ENCODE peak calls at places on chromosome 11, in six cellular contexts. One of them, this sample, is unnamed.
A peak's percentile ranks its signal among the peaks of the same experiment; 100 is the strongest.

GRCh38 chr11:45662665-45663485 is 2.5 kb downstream of the CHST1 start:
- DNase-seq in HTR-8/SVneo: no peak
- DNase-seq in stomach: no peak
- DNase-seq in stimulated activated CD4-positive, alpha-beta T cell treated with anti-CD3 and anti-CD28 coated beads, Interleukin-2, amount 100 ng/mL, for 48 hours: no peak
- DNase-seq in pons: no peak
- DNase-seq in activated T-helper 1 cell treated with anti-CD3 and anti-CD28 coated beads, Interleukin-2, amount 50 U/mL, for 16 hours: no peak
- DNase-seq in this sample: no peak

GRCh38 chr11:84289381-84289906 is 1003.3 kb upstream of the CCDC90B start:
- DNase-seq in HTR-8/SVneo: no peak
- DNase-seq in stomach: no peak
- DNase-seq in stimulated activated CD4-positive, alpha-beta T cell treated with anti-CD3 and anti-CD28 coated beads, Interleukin-2, amount 100 ng/mL, for 48 hours: no peak
- DNase-seq in pons: no peak
- DNase-seq in activated T-helper 1 cell treated with anti-CD3 and anti-CD28 coated beads, Interleukin-2, amount 50 U/mL, for 16 hours: no peak
- DNase-seq in this sample: no peak

GRCh38 chr11:59097113-59097708 is 9.8 kb upstream of the FAM111B start:
- DNase-seq in HTR-8/SVneo: no peak
- DNase-seq in stomach: peak; percentile 71
- DNase-seq in stimulated activated CD4-positive, alpha-beta T cell treated with anti-CD3 and anti-CD28 coated beads, Interleukin-2, amount 100 ng/mL, for 48 hours: peak; percentile 58
- DNase-seq in pons: peak; percentile 66
- DNase-seq in activated T-helper 1 cell treated with anti-CD3 and anti-CD28 coated beads, Interleukin-2, amount 50 U/mL, for 16 hours: peak; percentile 47
- DNase-seq in this sample: peak; percentile 54

GRCh38 chr11:19087658-19088057 is 27.1 kb upstream of the MRGPRX2 start:
- DNase-seq in HTR-8/SVneo: no peak
- DNase-seq in stomach: no peak
- DNase-seq in stimulated activated CD4-positive, alpha-beta T cell treated with anti-CD3 and anti-CD28 coated beads, Interleukin-2, amount 100 ng/mL, for 48 hours: no peak
- DNase-seq in pons: no peak
- DNase-seq in activated T-helper 1 cell treated with anti-CD3 and anti-CD28 coated beads, Interleukin-2, amount 50 U/mL, for 16 hours: no peak
- DNase-seq in this sample: no peak

GRCh38 chr11:2762451-2762850 is 62.7 kb upstream of the KCNQ1OT1 start:
- DNase-seq in HTR-8/SVneo: no peak
- DNase-seq in stomach: peak; percentile 22
- DNase-seq in stimulated activated CD4-positive, alpha-beta T cell treated with anti-CD3 and anti-CD28 coated beads, Interleukin-2, amount 100 ng/mL, for 48 hours: no peak
- DNase-seq in pons: no peak
- DNase-seq in activated T-helper 1 cell treated with anti-CD3 and anti-CD28 coated beads, Interleukin-2, amount 50 U/mL, for 16 hours: no peak
- DNase-seq in this sample: no peak

GRCh38 chr11:64754919-64755662 is 4.7 kb downstream of the PYGM start:
- DNase-seq in HTR-8/SVneo: no peak
- DNase-seq in stomach: no peak
- DNase-seq in stimulated activated CD4-positive, alpha-beta T cell treated with anti-CD3 and anti-CD28 coated beads, Interleukin-2, amount 100 ng/mL, for 48 hours: no peak
- DNase-seq in pons: no peak
- DNase-seq in activated T-helper 1 cell treated with anti-CD3 and anti-CD28 coated beads, Interleukin-2, amount 50 U/mL, for 16 hours: no peak
- DNase-seq in this sample: no peak

GRCh38 chr11:114192841-114193389 is 103.3 kb upstream of the NNMT start:
- DNase-seq in HTR-8/SVneo: no peak
- DNase-seq in stomach: no peak
- DNase-seq in stimulated activated CD4-positive, alpha-beta T cell treated with anti-CD3 and anti-CD28 coated beads, Interleukin-2, amount 100 ng/mL, for 48 hours: no peak
- DNase-seq in pons: no peak
- DNase-seq in activated T-helper 1 cell treated with anti-CD3 and anti-CD28 coated beads, Interleukin-2, amount 50 U/mL, for 16 hours: no peak
- DNase-seq in this sample: no peak

GRCh38 chr11:72227316-72228228 is 3.0 kb downstream of the INPPL1 start:
- DNase-seq in HTR-8/SVneo: no peak
- DNase-seq in stomach: peak; percentile 27
- DNase-seq in stimulated activated CD4-positive, alpha-beta T cell treated with anti-CD3 and anti-CD28 coated beads, Interleukin-2, amount 100 ng/mL, for 48 hours: no peak
- DNase-seq in pons: peak; percentile 60
- DNase-seq in activated T-helper 1 cell treated with anti-CD3 and anti-CD28 coated beads, Interleukin-2, amount 50 U/mL, for 16 hours: no peak
- DNase-seq in this sample: no peak

GRCh38 chr11:125082611-125083311 is 19.7 kb downstream of the SLC37A2 start:
- DNase-seq in HTR-8/SVneo: peak; percentile 56
- DNase-seq in stomach: no peak
- DNase-seq in stimulated activated CD4-positive, alpha-beta T cell treated with anti-CD3 and anti-CD28 coated beads, Interleukin-2, amount 100 ng/mL, for 48 hours: no peak
- DNase-seq in pons: no peak
- DNase-seq in activated T-helper 1 cell treated with anti-CD3 and anti-CD28 coated beads, Interleukin-2, amount 50 U/mL, for 16 hours: no peak
- DNase-seq in this sample: no peak

GRCh38 chr11:36510567-36511020 is 522 bp upstream of the TRAF6 start:
- DNase-seq in HTR-8/SVneo: peak; percentile 14
- DNase-seq in stomach: no peak
- DNase-seq in stimulated activated CD4-positive, alpha-beta T cell treated with anti-CD3 and anti-CD28 coated beads, Interleukin-2, amount 100 ng/mL, for 48 hours: no peak
- DNase-seq in pons: no peak
- DNase-seq in activated T-helper 1 cell treated with anti-CD3 and anti-CD28 coated beads, Interleukin-2, amount 50 U/mL, for 16 hours: no peak
- DNase-seq in this sample: no peak

GRCh38 chr11:46472662-46472994 is 81.1 kb upstream of the CHRM4 start:
- DNase-seq in HTR-8/SVneo: no peak
- DNase-seq in stomach: peak; percentile 46
- DNase-seq in stimulated activated CD4-positive, alpha-beta T cell treated with anti-CD3 and anti-CD28 coated beads, Interleukin-2, amount 100 ng/mL, for 48 hours: no peak
- DNase-seq in pons: no peak
- DNase-seq in activated T-helper 1 cell treated with anti-CD3 and anti-CD28 coated beads, Interleukin-2, amount 50 U/mL, for 16 hours: no peak
- DNase-seq in this sample: no peak

GRCh38 chr11:76102772-76103171 is 103.5 kb downstream of the WNT11 start:
- DNase-seq in HTR-8/SVneo: no peak
- DNase-seq in stomach: peak; percentile 49
- DNase-seq in stimulated activated CD4-positive, alpha-beta T cell treated with anti-CD3 and anti-CD28 coated beads, Interleukin-2, amount 100 ng/mL, for 48 hours: no peak
- DNase-seq in pons: no peak
- DNase-seq in activated T-helper 1 cell treated with anti-CD3 and anti-CD28 coated beads, Interleukin-2, amount 50 U/mL, for 16 hours: no peak
- DNase-seq in this sample: no peak